ENCODE peak calls at places on chromosomes 1 and 21, in seven cellular contexts. M is GM23338; Y is tibial artery; F is body of pancreas; B is IMR-90; L is K562; S is CD8-positive, alpha-beta T cell. O is an unnamed sample. For H3K27me3, the result is how much of the 10 kb centered on the place peaks cover.

GRCh38 chr1:215081566-215082531 is 688 bp upstream of the KCNK2 start:
- DNase-seq in M (peak), Y (no peak), F (no peak), B (peak), L (no peak), S (no peak), O (peak)

GRCh38 chr1:20604678-20605077 is 15.8 kb downstream of the CDA start:
- DNase-seq in M (no peak), Y (no peak), F (no peak), B (peak), L (no peak), S (no peak), O (no peak)

GRCh38 chr21:18646114-18646513 is 242.5 kb upstream of the TMPRSS15 start:
- DNase-seq in M (no peak), Y (no peak), F (no peak), B (no peak), L (no peak), S (no peak), O (no peak)

GRCh38 chr1:207407655-207408256 is 46.4 kb upstream of the CR2 start:
- DNase-seq in M (no peak), Y (no peak), F (no peak), B (peak), L (peak), S (no peak), O (no peak)

GRCh38 chr1:205504311-205505075 is at the start of gene CDK18:
- DNase-seq in M (peak), Y (peak), F (peak), B (no peak), L (peak), S (no peak), O (peak)

GRCh38 chr1:96995351-96995750 is 273.8 kb downstream of the PTBP2 start:
- DNase-seq in M (no peak), Y (no peak), F (no peak), B (no peak), L (no peak), S (no peak), O (no peak)

GRCh38 chr1:34684246-34684645 is 70.6 kb upstream of the GJB5 start:
- DNase-seq in M (peak), Y (no peak), F (no peak), B (no peak), L (no peak), S (no peak), O (no peak)

GRCh38 chr21:44449473-44450363 is 5.6 kb upstream of the LRRC3 start:
- DNase-seq in M (no peak), Y (peak), F (no peak), B (no peak), L (no peak), S (no peak), O (peak)

GRCh38 chr1:228453022-228453560 is 34.1 kb upstream of the RNF187 start:
- DNase-seq in M (no peak), Y (no peak), F (no peak), B (no peak), L (no peak), S (no peak), O (no peak)

GRCh38 chr21:42495027-42495426 is 997 bp downstream of the RSPH1 start:
- DNase-seq in M (no peak), Y (no peak), F (no peak), B (no peak), L (no peak), S (no peak), O (no peak)

GRCh38 chr1:44884746-44885145 is 41.7 kb upstream of the PTCH2 start:
- DNase-seq in M (no peak), Y (peak), F (peak), B (no peak), L (no peak), S (no peak), O (no peak)

DNA sequence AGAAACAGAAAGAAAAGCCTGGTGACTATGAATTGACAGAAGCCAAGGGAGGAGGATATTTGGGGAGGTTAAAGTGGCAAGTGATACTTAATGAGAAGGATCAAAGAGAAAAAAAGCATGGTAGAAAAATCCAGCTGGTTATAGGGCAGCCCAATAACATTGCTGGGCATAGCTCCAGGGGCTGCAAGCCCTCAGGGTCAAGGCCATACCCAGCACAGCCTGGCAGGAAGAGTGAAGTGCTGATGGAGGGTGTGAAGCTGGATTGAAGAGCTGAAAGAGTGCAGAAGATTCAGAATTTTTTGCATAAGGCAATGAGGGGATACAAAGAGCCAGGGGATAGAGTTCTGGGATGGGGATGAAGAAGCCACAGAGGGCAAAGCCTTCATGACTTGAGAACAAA is 8.0 kb upstream of the HSD11B1 start:
- DNase-seq in M (no peak), Y (no peak), F (no peak), B (no peak), L (no peak), S (no peak), O (no peak)
- H3K27me3 ChIP-seq in M (under half), Y (under half), F (under half), B (under half), L (under half), S (under half), O (under half)

GRCh38 chr1:110091791-110092190 is 20.5 kb upstream of the UBL4B start:
- DNase-seq in M (no peak), Y (no peak), F (no peak), B (peak), L (no peak), S (no peak), O (no peak)

GRCh38 chr1:110086959-110087358 is 16.5 kb upstream of the ALX3 start:
- DNase-seq in M (no peak), Y (no peak), F (peak), B (no peak), L (no peak), S (no peak), O (no peak)

GRCh38 chr1:110089561-110090275 is 19.2 kb upstream of the ALX3 start:
- DNase-seq in M (no peak), Y (no peak), F (no peak), B (no peak), L (peak), S (no peak), O (peak)

GRCh38 chr1:110087812-110088738 is 17.6 kb upstream of the ALX3 start:
- DNase-seq in M (peak), Y (peak), F (peak), B (peak), L (peak), S (no peak), O (peak)

DNA sequence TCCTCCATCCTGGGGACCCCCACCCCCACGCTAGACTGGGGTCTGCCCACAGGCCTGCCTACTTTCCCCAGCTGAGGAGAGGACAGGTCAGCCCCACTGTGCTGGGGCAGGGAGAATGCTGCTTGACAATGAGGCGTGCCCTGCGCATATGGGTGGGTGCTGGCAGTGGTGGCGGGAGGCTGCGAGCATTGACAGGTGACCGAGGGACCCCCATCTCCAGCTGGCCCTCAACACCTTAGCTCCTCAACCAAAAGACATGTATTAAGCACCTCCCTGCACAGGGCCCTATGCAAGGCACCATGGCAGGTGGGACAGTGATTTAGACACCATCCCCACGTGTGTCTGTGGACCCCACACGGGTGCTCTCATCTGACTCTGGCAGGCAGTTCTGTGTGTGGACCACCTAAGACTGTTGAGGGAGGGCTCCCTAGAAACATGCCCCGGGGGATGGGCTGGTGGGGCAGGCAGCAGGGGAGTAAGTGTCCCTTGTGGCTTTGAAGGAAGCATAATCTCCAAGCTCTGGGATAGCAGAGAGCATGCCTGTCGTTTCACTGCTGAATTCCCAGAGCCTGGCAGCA is 18.4 kb upstream of the ALX3 start:
- DNase-seq in M (no peak), Y (no peak), F (no peak), B (no peak), L (no peak), S (no peak), O (peak)
- H3K27me3 ChIP-seq in M (under half), Y (under half), F (under half), B (half or more), L (under half), S (under half), O (under half)

DNA sequence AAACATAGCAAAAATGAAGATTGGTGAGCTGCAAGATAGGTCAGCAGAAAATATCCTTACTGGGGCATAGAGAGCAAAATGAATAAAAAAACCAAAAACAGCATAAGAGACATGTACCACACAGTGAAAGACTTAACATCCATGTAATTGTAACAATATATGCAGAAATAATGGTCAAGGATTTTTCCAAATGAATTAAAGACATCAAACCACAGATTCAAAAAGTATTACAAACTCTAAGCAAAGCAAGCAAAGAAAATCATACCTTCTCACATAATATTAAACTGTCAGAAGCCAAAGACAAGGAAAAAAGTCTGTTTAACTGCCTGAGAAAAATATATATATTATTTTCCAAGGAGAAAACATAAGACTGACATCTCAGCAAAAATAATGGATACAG is 111.3 kb downstream of the MIS18A start:
- DNase-seq in M (no peak), Y (no peak), F (no peak), B (no peak), L (no peak), S (no peak), O (no peak)
- H3K27me3 ChIP-seq in M (under half), Y (under half), F (under half), B (under half), L (under half), S (under half), O (under half)

DNA sequence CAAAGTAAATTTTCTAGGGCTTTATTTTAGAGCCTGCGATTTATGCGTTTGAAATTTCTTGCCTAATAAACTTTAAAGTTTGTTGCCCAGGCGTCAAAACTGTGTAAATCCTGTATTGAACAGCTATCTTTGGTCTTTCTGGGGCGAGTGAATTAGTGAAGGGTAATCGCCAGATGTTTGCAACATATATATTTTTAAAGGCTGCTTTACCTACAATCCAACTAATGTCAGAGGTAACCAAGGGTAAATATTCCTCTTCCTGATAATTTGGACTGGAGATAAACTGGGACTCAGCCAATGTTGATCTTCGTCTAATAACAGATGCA is 885 bp upstream of the PROX1 start:
- DNase-seq in M (no peak), Y (no peak), F (no peak), B (no peak), L (no peak), S (no peak), O (no peak)
- H3K27me3 ChIP-seq in M (half or more), Y (half or more), F (under half), B (half or more), L (under half), S (under half), O (half or more)

DNA sequence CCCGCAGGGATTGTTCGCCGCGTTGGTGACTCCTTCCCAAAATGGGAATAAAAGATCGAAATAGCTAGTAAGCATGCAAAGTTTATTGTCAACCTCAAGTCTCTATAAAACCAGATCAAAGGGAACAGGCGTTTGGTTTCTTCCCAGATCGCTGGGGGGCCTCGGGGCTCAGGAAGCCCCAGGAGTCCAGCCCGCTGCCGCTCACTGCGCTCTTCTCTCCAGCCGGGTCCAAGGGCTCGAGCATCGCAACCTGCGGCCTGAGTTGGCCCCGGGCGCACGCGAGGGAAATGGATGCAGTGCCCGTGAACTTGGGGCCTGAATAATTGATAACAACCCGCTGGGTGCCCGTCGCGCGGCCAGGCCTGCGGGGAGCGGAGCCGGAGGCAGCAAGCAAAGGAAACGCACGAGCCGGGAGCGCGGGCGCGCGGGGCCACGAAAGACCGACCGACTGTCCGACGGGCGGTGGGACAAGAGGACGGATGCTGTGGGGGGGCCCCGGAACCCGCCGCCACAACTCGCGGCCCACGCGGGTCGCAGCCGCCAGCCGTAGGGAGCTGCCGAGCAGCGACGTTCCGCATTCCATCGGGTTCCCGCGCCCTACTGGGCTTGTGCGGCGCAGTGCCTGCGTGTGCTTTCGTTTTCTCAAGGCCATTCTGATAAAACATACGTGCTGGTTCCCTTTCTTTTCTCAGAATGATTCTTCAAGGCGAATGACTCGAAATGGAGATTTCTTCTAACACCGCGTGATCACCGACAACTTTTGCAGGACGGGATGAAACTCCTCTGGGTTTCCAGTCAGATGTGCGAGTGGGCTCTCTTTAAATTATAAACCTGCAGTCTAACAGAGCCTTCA is 14.0 kb upstream of the ALX3 start:
- DNase-seq in M (peak), Y (peak), F (peak), B (peak), L (no peak), S (no peak), O (peak)
- H3K27me3 ChIP-seq in M (half or more), Y (under half), F (under half), B (half or more), L (under half), S (under half), O (under half)

GRCh38 chr1:29789221-29789909 is 553.0 kb downstream of the PTPRU start:
- DNase-seq in M (no peak), Y (no peak), F (no peak), B (peak), L (no peak), S (no peak), O (peak)
- H3K27me3 ChIP-seq in M (under half), Y (under half), F (under half), B (under half), L (under half), S (under half), O (under half)

DNA sequence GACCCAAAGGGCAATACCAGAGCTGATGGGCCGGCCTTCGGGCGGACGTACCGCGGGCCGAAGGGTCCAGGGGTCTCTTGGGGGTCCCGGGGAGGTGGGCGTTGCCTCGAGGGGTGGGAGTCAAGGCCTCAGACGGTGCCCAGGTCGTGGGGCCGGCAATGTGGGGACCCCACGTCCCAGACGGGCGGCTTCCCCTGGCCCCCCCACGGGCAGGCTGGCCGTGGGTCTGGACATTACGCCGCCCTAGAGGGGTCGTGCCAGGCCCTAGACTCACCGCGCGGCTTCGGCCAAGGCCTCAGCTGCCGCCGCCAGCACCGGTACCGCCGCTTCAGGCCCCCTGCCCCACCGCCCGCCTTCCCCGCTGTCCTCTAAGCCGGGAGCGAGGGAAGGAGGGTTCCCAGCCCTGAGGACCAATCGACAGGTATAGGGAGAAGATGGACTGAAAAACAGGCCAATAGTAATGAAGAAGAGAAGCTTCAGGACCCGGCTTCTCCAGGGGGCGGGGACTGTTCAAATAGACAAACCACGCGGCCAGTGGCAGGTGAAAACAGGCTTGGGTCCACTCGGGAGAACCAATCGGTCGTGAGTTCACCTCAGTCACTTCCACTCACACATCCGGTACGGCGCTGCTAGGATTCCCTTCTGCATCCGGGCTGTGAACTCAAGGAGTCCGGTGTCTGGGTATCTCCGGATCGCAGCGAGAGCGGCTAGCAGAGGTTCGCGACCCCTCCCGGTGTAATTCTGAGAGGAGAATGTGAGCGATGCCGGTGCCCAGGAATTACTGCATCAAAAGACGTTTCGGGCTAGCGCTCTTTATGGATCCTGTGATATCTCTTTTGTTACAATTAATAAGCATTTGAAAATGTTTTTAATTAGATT is at the start of gene MTOR:
- DNase-seq in M (peak), Y (peak), F (peak), B (peak), L (peak), S (peak), O (peak)
- H3K27me3 ChIP-seq in M (under half), Y (under half), F (under half), B (under half), L (under half), S (under half), O (under half)

GRCh38 chr1:118992426-118992825 is 4.3 kb upstream of the TBX15 start:
- DNase-seq in M (no peak), Y (no peak), F (no peak), B (no peak), L (no peak), S (no peak), O (no peak)
- H3K27me3 ChIP-seq in M (half or more), Y (under half), F (half or more), B (half or more), L (half or more), S (under half), O (half or more)

DNA sequence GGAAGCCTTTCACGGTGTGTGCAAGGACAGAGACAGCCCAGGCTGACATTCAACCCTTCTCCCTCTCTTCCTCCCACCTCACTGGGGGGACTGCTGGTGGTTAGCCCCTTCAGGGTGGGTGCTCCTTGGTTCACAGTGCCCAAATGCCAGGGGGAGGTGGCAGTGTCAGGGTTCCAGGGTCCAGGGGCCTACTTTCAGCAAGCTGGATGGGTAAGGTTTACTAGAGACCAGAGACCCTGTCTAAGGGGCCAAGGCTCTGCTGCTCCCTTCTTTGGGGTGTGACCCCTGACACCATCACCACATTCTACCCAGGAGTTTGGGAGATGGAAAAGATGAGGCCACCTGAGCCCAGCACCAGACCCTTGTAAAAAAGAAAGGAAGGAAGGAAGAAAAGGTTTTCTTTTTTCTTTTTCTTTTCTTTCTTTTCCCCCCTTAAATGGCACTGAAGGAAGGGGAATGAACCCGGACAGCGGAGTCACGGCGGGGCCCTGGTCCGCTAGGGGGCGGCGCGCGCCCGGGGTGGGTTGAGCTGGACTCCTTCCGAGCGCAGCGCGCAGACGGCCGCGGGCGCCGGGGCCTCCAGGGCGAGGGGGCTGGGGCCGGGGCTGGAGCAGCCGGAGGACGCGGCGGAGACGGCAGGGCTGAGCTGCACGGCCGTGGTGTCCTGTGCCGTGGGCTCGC is 18.8 kb downstream of the KNCN start:
- DNase-seq in M (peak), Y (peak), F (peak), B (peak), L (peak), S (peak), O (peak)
- H3K27me3 ChIP-seq in M (half or more), Y (under half), F (under half), B (half or more), L (under half), S (under half), O (under half)

DNA sequence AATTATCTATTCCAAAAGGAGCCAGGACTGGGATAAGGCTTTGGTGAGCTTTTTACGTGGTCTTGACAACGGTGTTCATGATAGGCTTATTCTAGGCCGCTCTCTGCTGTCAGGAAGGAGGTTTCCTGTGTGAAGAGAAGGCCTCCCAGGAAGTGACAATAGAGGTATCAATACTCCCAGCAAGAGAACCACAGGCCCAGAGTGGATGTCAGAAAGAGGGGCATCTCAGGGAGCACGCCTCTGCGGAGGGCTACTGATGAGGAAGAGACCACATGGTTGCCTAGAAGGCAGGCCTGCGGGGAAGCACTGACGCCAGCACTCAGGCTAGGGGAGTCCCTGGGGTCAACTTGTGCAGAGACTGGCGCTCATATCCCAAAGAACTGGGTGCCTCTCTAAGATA is 60.4 kb downstream of the ITPKB start:
- DNase-seq in M (no peak), Y (no peak), F (no peak), B (no peak), L (no peak), S (no peak), O (peak)
- H3K27me3 ChIP-seq in M (under half), Y (under half), F (under half), B (under half), L (under half), S (under half), O (under half)